ENCODE peak calls at places on chromosome 9, in four cellular contexts. One of them, this sample, is unnamed. For H3K36me3, the result is how much of the 10 kb centered on the place peaks cover.

GRCh38 chr9:111559000-111559610 is 34.1 kb downstream of the ZNF483 start:
- DNase-seq in endothelial cell of umbilical vein: no peak
- DNase-seq in heart left ventricle: no peak
- DNase-seq in pancreas: no peak
- DNase-seq in this sample: no peak

GRCh38 chr9:5621327-5621726 is 7.6 kb upstream of the RIC1 start:
- DNase-seq in endothelial cell of umbilical vein: peak
- DNase-seq in heart left ventricle: no peak
- DNase-seq in pancreas: no peak
- DNase-seq in this sample: no peak

GRCh38 chr9:72263572-72263971 is 101.4 kb downstream of the ZFAND5 start:
- DNase-seq in endothelial cell of umbilical vein: no peak
- DNase-seq in heart left ventricle: no peak
- DNase-seq in pancreas: no peak
- DNase-seq in this sample: no peak

GRCh38 chr9:90880669-90881068 is 79.0 kb downstream of the SYK start:
- DNase-seq in endothelial cell of umbilical vein: no peak
- DNase-seq in heart left ventricle: no peak
- DNase-seq in pancreas: no peak
- DNase-seq in this sample: no peak

GRCh38 chr9:20512106-20512505 is 110.2 kb downstream of the MLLT3 start:
- DNase-seq in endothelial cell of umbilical vein: peak
- DNase-seq in heart left ventricle: no peak
- DNase-seq in pancreas: no peak
- DNase-seq in this sample: no peak

GRCh38 chr9:91532325-91532724 is 108.7 kb upstream of the NFIL3 start:
- DNase-seq in endothelial cell of umbilical vein: no peak
- DNase-seq in heart left ventricle: no peak
- DNase-seq in pancreas: no peak
- DNase-seq in this sample: no peak

GRCh38 chr9:14358523-14358922 is 44.6 kb upstream of the NFIB start:
- DNase-seq in endothelial cell of umbilical vein: no peak
- DNase-seq in heart left ventricle: no peak
- DNase-seq in pancreas: no peak
- DNase-seq in this sample: no peak

GRCh38 chr9:114348261-114348905 is 18.7 kb downstream of the ORM2 start:
- DNase-seq in endothelial cell of umbilical vein: no peak
- DNase-seq in heart left ventricle: no peak
- DNase-seq in pancreas: no peak
- DNase-seq in this sample: no peak

GRCh38 chr9:123011878-123012528 is 21.5 kb upstream of the GPR21 start:
- DNase-seq in endothelial cell of umbilical vein: no peak
- DNase-seq in heart left ventricle: no peak
- DNase-seq in pancreas: no peak
- DNase-seq in this sample: no peak

GRCh38 chr9:100492952-100493351 is 20.0 kb downstream of the TMEFF1 start:
- DNase-seq in endothelial cell of umbilical vein: no peak
- DNase-seq in heart left ventricle: peak
- DNase-seq in pancreas: no peak
- DNase-seq in this sample: no peak

GRCh38 chr9:133477992-133478850 is 678 bp downstream of the SLC2A6 start:
- DNase-seq in endothelial cell of umbilical vein: peak
- DNase-seq in heart left ventricle: peak
- DNase-seq in pancreas: no peak
- DNase-seq in this sample: no peak

GRCh38 chr9:70044450-70045307 is 1.0 kb downstream of the MAMDC2 start:
- DNase-seq in endothelial cell of umbilical vein: peak
- DNase-seq in heart left ventricle: no peak
- DNase-seq in pancreas: no peak
- DNase-seq in this sample: peak

GRCh38 chr9:136379003-136379287 is 5.5 kb upstream of the CARD9 start:
- DNase-seq in endothelial cell of umbilical vein: no peak
- DNase-seq in heart left ventricle: no peak
- DNase-seq in pancreas: no peak
- DNase-seq in this sample: no peak

GRCh38 chr9:80605129-80605528 is 1033.4 kb downstream of the TLE4 start:
- DNase-seq in endothelial cell of umbilical vein: peak
- DNase-seq in heart left ventricle: no peak
- DNase-seq in pancreas: no peak
- DNase-seq in this sample: no peak

GRCh38 chr9:107875571-107875980 is 386.0 kb upstream of the KLF4 start:
- DNase-seq in endothelial cell of umbilical vein: no peak
- DNase-seq in heart left ventricle: no peak
- DNase-seq in pancreas: no peak
- DNase-seq in this sample: no peak

GRCh38 chr9:88706193-88707112 is 171.5 kb downstream of the NXNL2 start:
- DNase-seq in endothelial cell of umbilical vein: no peak
- DNase-seq in heart left ventricle: no peak
- DNase-seq in pancreas: no peak
- DNase-seq in this sample: peak

GRCh38 chr9:136212345-136212950 is 7.5 kb upstream of the LHX3 start:
- DNase-seq in endothelial cell of umbilical vein: no peak
- DNase-seq in heart left ventricle: no peak
- DNase-seq in pancreas: no peak
- DNase-seq in this sample: no peak

GRCh38 chr9:69131682-69132081 is 42.4 kb upstream of the TJP2 start:
- DNase-seq in endothelial cell of umbilical vein: peak
- DNase-seq in heart left ventricle: no peak
- DNase-seq in pancreas: no peak
- DNase-seq in this sample: no peak

DNA sequence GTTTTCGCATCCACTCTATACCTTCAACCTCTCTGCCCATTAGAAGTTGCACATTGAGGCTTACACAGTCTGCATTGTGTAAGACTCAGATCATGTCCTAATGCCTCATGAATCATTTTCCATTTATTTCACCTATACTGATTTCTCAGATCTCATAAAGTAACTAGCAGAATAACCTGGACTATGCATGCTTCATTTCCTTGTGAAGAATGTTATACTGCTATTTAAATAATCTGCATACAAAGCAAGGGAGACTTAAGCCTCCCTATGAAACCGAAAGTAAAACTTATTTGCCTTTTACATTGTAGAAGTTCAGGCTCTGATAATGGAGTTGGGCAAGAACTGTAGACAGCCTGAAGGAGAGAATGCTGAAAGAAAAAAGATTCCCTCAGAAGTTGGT is 235.4 kb downstream of the ELAVL2 start:
- DNase-seq in endothelial cell of umbilical vein: peak
- DNase-seq in heart left ventricle: no peak
- DNase-seq in pancreas: no peak
- DNase-seq in this sample: no peak
- H3K36me3 ChIP-seq in endothelial cell of umbilical vein: under half
- H3K36me3 ChIP-seq in heart left ventricle: under half
- H3K36me3 ChIP-seq in pancreas: under half
- H3K36me3 ChIP-seq in this sample: under half

GRCh38 chr9:130110166-130110565 is 56.5 kb downstream of the GPR107 start:
- DNase-seq in endothelial cell of umbilical vein: no peak
- DNase-seq in heart left ventricle: no peak
- DNase-seq in pancreas: no peak
- DNase-seq in this sample: no peak
- TF ChIP-seq CTCF in endothelial cell of umbilical vein: no peak
- TF ChIP-seq CTCF in heart left ventricle: no peak
- TF ChIP-seq CTCF in pancreas: no peak
- TF ChIP-seq CTCF in this sample: no peak

GRCh38 chr9:131421691-131422090 is 27.8 kb downstream of the PRRC2B start:
- DNase-seq in endothelial cell of umbilical vein: no peak
- DNase-seq in heart left ventricle: no peak
- DNase-seq in pancreas: no peak
- DNase-seq in this sample: no peak
- H3K36me3 ChIP-seq in endothelial cell of umbilical vein: under half
- H3K36me3 ChIP-seq in heart left ventricle: under half
- H3K36me3 ChIP-seq in pancreas: under half
- H3K36me3 ChIP-seq in this sample: under half

DNA sequence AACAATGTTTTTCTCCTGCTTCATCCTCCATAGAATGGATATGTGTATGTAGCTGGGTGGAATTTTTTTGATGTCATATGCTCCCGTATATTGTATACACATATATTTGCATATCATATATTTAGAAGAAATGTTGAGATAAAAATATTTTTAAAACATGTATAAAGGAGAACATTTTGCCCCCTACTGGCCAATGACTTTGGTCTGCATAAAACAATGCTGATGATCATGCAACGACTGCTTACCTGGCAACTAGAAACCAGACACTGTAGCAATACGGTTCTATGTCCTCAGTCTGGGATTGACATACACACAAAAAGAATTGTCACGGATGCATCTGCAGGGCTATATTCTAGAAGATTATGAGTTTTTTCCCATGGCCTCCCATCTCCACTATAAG is 503.6 kb downstream of the ELAVL2 start:
- DNase-seq in endothelial cell of umbilical vein: no peak
- DNase-seq in heart left ventricle: no peak
- DNase-seq in pancreas: no peak
- DNase-seq in this sample: no peak
- TF ChIP-seq CTCF in endothelial cell of umbilical vein: peak
- TF ChIP-seq CTCF in heart left ventricle: no peak
- TF ChIP-seq CTCF in pancreas: no peak
- TF ChIP-seq CTCF in this sample: no peak

GRCh38 chr9:130861372-130862180 is 26.5 kb downstream of the ABL1 start:
- DNase-seq in endothelial cell of umbilical vein: no peak
- DNase-seq in heart left ventricle: no peak
- DNase-seq in pancreas: no peak
- DNase-seq in this sample: no peak
- H3K36me3 ChIP-seq in endothelial cell of umbilical vein: under half
- H3K36me3 ChIP-seq in heart left ventricle: half or more
- H3K36me3 ChIP-seq in pancreas: under half
- H3K36me3 ChIP-seq in this sample: under half

GRCh38 chr9:77291714-77292113 is 114.4 kb downstream of the VPS13A start:
- DNase-seq in endothelial cell of umbilical vein: peak
- DNase-seq in heart left ventricle: no peak
- DNase-seq in pancreas: no peak
- DNase-seq in this sample: no peak
- TF ChIP-seq CTCF in endothelial cell of umbilical vein: peak
- TF ChIP-seq CTCF in heart left ventricle: no peak
- TF ChIP-seq CTCF in pancreas: no peak
- TF ChIP-seq CTCF in this sample: peak

DNA sequence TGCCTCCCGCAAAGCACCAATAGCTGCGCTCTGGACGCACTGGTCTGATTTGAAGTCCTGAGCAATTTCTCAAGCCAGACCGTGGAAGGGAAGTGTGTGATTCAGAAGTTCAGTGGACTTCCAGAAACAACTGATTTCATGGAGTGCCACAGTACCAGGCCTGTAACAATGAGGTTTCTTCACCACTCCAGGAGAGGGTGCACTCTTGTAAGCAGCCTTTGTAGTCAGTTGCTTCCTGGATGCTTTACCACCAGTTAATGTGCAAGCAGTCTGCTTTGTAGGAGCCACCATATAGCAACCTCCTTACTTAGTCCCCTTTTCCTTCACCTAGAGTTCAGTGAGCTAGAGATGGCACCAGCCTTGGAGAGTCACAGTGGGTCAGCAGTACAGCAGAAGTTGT is 12.3 kb downstream of the CAAP1 start:
- DNase-seq in endothelial cell of umbilical vein: no peak
- DNase-seq in heart left ventricle: no peak
- DNase-seq in pancreas: no peak
- DNase-seq in this sample: no peak
- H3K36me3 ChIP-seq in endothelial cell of umbilical vein: under half
- H3K36me3 ChIP-seq in heart left ventricle: half or more
- H3K36me3 ChIP-seq in pancreas: under half
- H3K36me3 ChIP-seq in this sample: under half

This sample was measured in upper lobe of left lung.